ENCODE peak calls at places on chromosomes 2 and 18, in eight cellular contexts. One of them, this sample, is unnamed.

GRCh38 chr2:213763358-213763757 is 479.1 kb downstream of the SPAG16 start:
- DNase-seq in naive thymus-derived CD4-positive, alpha-beta T cell: no peak
- DNase-seq in A549: no peak
- DNase-seq in RPMI7951: no peak
- DNase-seq in EH: no peak
- DNase-seq in CD4-positive, alpha-beta T cell: no peak
- DNase-seq in activated CD4-positive, alpha-beta T cell treated with anti-CD3 and anti-CD28 coated beads, Interleukin-2, amount 10 ng/mL, durations not matched to agents 7 days and 5 days: no peak
- DNase-seq in epithelial cell of esophagus: no peak
- DNase-seq in this sample: no peak

GRCh38 chr2:40584432-40584831 is 132.5 kb upstream of the SLC8A1 start:
- DNase-seq in activated CD4-positive, alpha-beta T cell treated with anti-CD3 and anti-CD28 coated beads, Interleukin-2, amount 10 ng/mL, durations not matched to agents 7 days and 5 days: no peak
- DNase-seq in RPMI7951: no peak
- DNase-seq in EH: peak
- DNase-seq in CD4-positive, alpha-beta T cell: no peak
- DNase-seq in A549: no peak
- DNase-seq in naive thymus-derived CD4-positive, alpha-beta T cell: no peak
- DNase-seq in epithelial cell of esophagus: peak
- DNase-seq in this sample: no peak

GRCh38 chr2:195121341-195121740 is 535.7 kb upstream of the SLC39A10 start:
- DNase-seq in epithelial cell of esophagus: no peak
- DNase-seq in naive thymus-derived CD4-positive, alpha-beta T cell: no peak
- DNase-seq in activated CD4-positive, alpha-beta T cell treated with anti-CD3 and anti-CD28 coated beads, Interleukin-2, amount 10 ng/mL, durations not matched to agents 7 days and 5 days: no peak
- DNase-seq in CD4-positive, alpha-beta T cell: no peak
- DNase-seq in A549: no peak
- DNase-seq in RPMI7951: no peak
- DNase-seq in EH: no peak
- DNase-seq in this sample: no peak

GRCh38 chr2:240469239-240469636 is 33.8 kb downstream of the GPC1 start:
- DNase-seq in EH: no peak
- DNase-seq in CD4-positive, alpha-beta T cell: no peak
- DNase-seq in activated CD4-positive, alpha-beta T cell treated with anti-CD3 and anti-CD28 coated beads, Interleukin-2, amount 10 ng/mL, durations not matched to agents 7 days and 5 days: no peak
- DNase-seq in A549: no peak
- DNase-seq in epithelial cell of esophagus: no peak
- DNase-seq in naive thymus-derived CD4-positive, alpha-beta T cell: no peak
- DNase-seq in RPMI7951: no peak
- DNase-seq in this sample: no peak

GRCh38 chr2:181077128-181077709 is 96.8 kb downstream of the UBE2E3 start:
- DNase-seq in CD4-positive, alpha-beta T cell: no peak
- DNase-seq in activated CD4-positive, alpha-beta T cell treated with anti-CD3 and anti-CD28 coated beads, Interleukin-2, amount 10 ng/mL, durations not matched to agents 7 days and 5 days: peak
- DNase-seq in A549: peak
- DNase-seq in RPMI7951: peak
- DNase-seq in naive thymus-derived CD4-positive, alpha-beta T cell: peak
- DNase-seq in EH: peak
- DNase-seq in epithelial cell of esophagus: peak
- DNase-seq in this sample: peak

GRCh38 chr2:24122356-24123211 is 550 bp downstream of the PFN4 start:
- DNase-seq in A549: peak
- DNase-seq in EH: no peak
- DNase-seq in CD4-positive, alpha-beta T cell: no peak
- DNase-seq in epithelial cell of esophagus: no peak
- DNase-seq in activated CD4-positive, alpha-beta T cell treated with anti-CD3 and anti-CD28 coated beads, Interleukin-2, amount 10 ng/mL, durations not matched to agents 7 days and 5 days: no peak
- DNase-seq in naive thymus-derived CD4-positive, alpha-beta T cell: no peak
- DNase-seq in RPMI7951: peak
- DNase-seq in this sample: peak

GRCh38 chr18:3015203-3015590 is 2.3 kb upstream of the LPIN2 start:
- DNase-seq in EH: peak
- DNase-seq in activated CD4-positive, alpha-beta T cell treated with anti-CD3 and anti-CD28 coated beads, Interleukin-2, amount 10 ng/mL, durations not matched to agents 7 days and 5 days: no peak
- DNase-seq in RPMI7951: peak
- DNase-seq in epithelial cell of esophagus: peak
- DNase-seq in CD4-positive, alpha-beta T cell: no peak
- DNase-seq in naive thymus-derived CD4-positive, alpha-beta T cell: no peak
- DNase-seq in A549: peak
- DNase-seq in this sample: no peak

GRCh38 chr18:48075707-48076093 is 145.2 kb upstream of the SMAD2 start:
- DNase-seq in A549: no peak
- DNase-seq in epithelial cell of esophagus: peak
- DNase-seq in RPMI7951: no peak
- DNase-seq in EH: no peak
- DNase-seq in naive thymus-derived CD4-positive, alpha-beta T cell: no peak
- DNase-seq in CD4-positive, alpha-beta T cell: no peak
- DNase-seq in activated CD4-positive, alpha-beta T cell treated with anti-CD3 and anti-CD28 coated beads, Interleukin-2, amount 10 ng/mL, durations not matched to agents 7 days and 5 days: no peak
- DNase-seq in this sample: no peak

GRCh38 chr2:220682616-220683015 is 889.5 kb downstream of the EPHA4 start:
- DNase-seq in activated CD4-positive, alpha-beta T cell treated with anti-CD3 and anti-CD28 coated beads, Interleukin-2, amount 10 ng/mL, durations not matched to agents 7 days and 5 days: no peak
- DNase-seq in A549: no peak
- DNase-seq in RPMI7951: peak
- DNase-seq in EH: peak
- DNase-seq in CD4-positive, alpha-beta T cell: no peak
- DNase-seq in epithelial cell of esophagus: peak
- DNase-seq in naive thymus-derived CD4-positive, alpha-beta T cell: no peak
- DNase-seq in this sample: no peak

GRCh38 chr2:240565267-240566202 is 2.7 kb upstream of the RNPEPL1 start:
- DNase-seq in epithelial cell of esophagus: peak
- DNase-seq in naive thymus-derived CD4-positive, alpha-beta T cell: peak
- DNase-seq in A549: peak
- DNase-seq in RPMI7951: peak
- DNase-seq in CD4-positive, alpha-beta T cell: peak
- DNase-seq in EH: peak
- DNase-seq in activated CD4-positive, alpha-beta T cell treated with anti-CD3 and anti-CD28 coated beads, Interleukin-2, amount 10 ng/mL, durations not matched to agents 7 days and 5 days: peak
- DNase-seq in this sample: peak

GRCh38 chr18:63166142-63166541 is 153.4 kb downstream of the BCL2 start:
- DNase-seq in EH: no peak
- DNase-seq in naive thymus-derived CD4-positive, alpha-beta T cell: no peak
- DNase-seq in epithelial cell of esophagus: no peak
- DNase-seq in CD4-positive, alpha-beta T cell: no peak
- DNase-seq in A549: no peak
- DNase-seq in activated CD4-positive, alpha-beta T cell treated with anti-CD3 and anti-CD28 coated beads, Interleukin-2, amount 10 ng/mL, durations not matched to agents 7 days and 5 days: no peak
- DNase-seq in RPMI7951: no peak
- DNase-seq in this sample: no peak

GRCh38 chr2:228067309-228067708 is 114.2 kb downstream of the SPHKAP start:
- DNase-seq in RPMI7951: no peak
- DNase-seq in CD4-positive, alpha-beta T cell: no peak
- DNase-seq in EH: no peak
- DNase-seq in A549: no peak
- DNase-seq in activated CD4-positive, alpha-beta T cell treated with anti-CD3 and anti-CD28 coated beads, Interleukin-2, amount 10 ng/mL, durations not matched to agents 7 days and 5 days: no peak
- DNase-seq in naive thymus-derived CD4-positive, alpha-beta T cell: no peak
- DNase-seq in epithelial cell of esophagus: no peak
- DNase-seq in this sample: no peak

GRCh38 chr2:225173909-225174308 is 131.6 kb upstream of the DOCK10 start:
- DNase-seq in activated CD4-positive, alpha-beta T cell treated with anti-CD3 and anti-CD28 coated beads, Interleukin-2, amount 10 ng/mL, durations not matched to agents 7 days and 5 days: no peak
- DNase-seq in epithelial cell of esophagus: no peak
- DNase-seq in EH: no peak
- DNase-seq in CD4-positive, alpha-beta T cell: no peak
- DNase-seq in RPMI7951: no peak
- DNase-seq in naive thymus-derived CD4-positive, alpha-beta T cell: no peak
- DNase-seq in A549: no peak
- DNase-seq in this sample: no peak

GRCh38 chr18:39463986-39464385 is 1898.4 kb upstream of the CELF4 start:
- DNase-seq in epithelial cell of esophagus: peak
- DNase-seq in activated CD4-positive, alpha-beta T cell treated with anti-CD3 and anti-CD28 coated beads, Interleukin-2, amount 10 ng/mL, durations not matched to agents 7 days and 5 days: no peak
- DNase-seq in A549: no peak
- DNase-seq in RPMI7951: no peak
- DNase-seq in EH: peak
- DNase-seq in naive thymus-derived CD4-positive, alpha-beta T cell: no peak
- DNase-seq in CD4-positive, alpha-beta T cell: no peak
- DNase-seq in this sample: no peak

GRCh38 chr18:407168-407567 is 93.3 kb downstream of the COLEC12 start:
- DNase-seq in A549: no peak
- DNase-seq in RPMI7951: no peak
- DNase-seq in activated CD4-positive, alpha-beta T cell treated with anti-CD3 and anti-CD28 coated beads, Interleukin-2, amount 10 ng/mL, durations not matched to agents 7 days and 5 days: no peak
- DNase-seq in epithelial cell of esophagus: no peak
- DNase-seq in naive thymus-derived CD4-positive, alpha-beta T cell: no peak
- DNase-seq in EH: no peak
- DNase-seq in CD4-positive, alpha-beta T cell: no peak
- DNase-seq in this sample: no peak

GRCh38 chr2:20452551-20452950 is 5.7 kb downstream of the RHOB start:
- DNase-seq in naive thymus-derived CD4-positive, alpha-beta T cell: no peak
- DNase-seq in EH: peak
- DNase-seq in activated CD4-positive, alpha-beta T cell treated with anti-CD3 and anti-CD28 coated beads, Interleukin-2, amount 10 ng/mL, durations not matched to agents 7 days and 5 days: no peak
- DNase-seq in CD4-positive, alpha-beta T cell: peak
- DNase-seq in RPMI7951: peak
- DNase-seq in epithelial cell of esophagus: peak
- DNase-seq in A549: no peak
- DNase-seq in this sample: no peak

GRCh38 chr2:202494856-202495604 is 118.9 kb downstream of the BMPR2 start:
- DNase-seq in A549: no peak
- DNase-seq in activated CD4-positive, alpha-beta T cell treated with anti-CD3 and anti-CD28 coated beads, Interleukin-2, amount 10 ng/mL, durations not matched to agents 7 days and 5 days: no peak
- DNase-seq in RPMI7951: no peak
- DNase-seq in naive thymus-derived CD4-positive, alpha-beta T cell: no peak
- DNase-seq in CD4-positive, alpha-beta T cell: no peak
- DNase-seq in epithelial cell of esophagus: no peak
- DNase-seq in EH: no peak
- DNase-seq in this sample: no peak

GRCh38 chr18:31206064-31206463 is 43.4 kb upstream of the DSC1 start:
- DNase-seq in activated CD4-positive, alpha-beta T cell treated with anti-CD3 and anti-CD28 coated beads, Interleukin-2, amount 10 ng/mL, durations not matched to agents 7 days and 5 days: no peak
- DNase-seq in naive thymus-derived CD4-positive, alpha-beta T cell: no peak
- DNase-seq in RPMI7951: no peak
- DNase-seq in A549: no peak
- DNase-seq in EH: no peak
- DNase-seq in epithelial cell of esophagus: no peak
- DNase-seq in CD4-positive, alpha-beta T cell: no peak
- DNase-seq in this sample: no peak

GRCh38 chr2:40251146-40251545 is 200.7 kb downstream of the SLC8A1 start:
- DNase-seq in activated CD4-positive, alpha-beta T cell treated with anti-CD3 and anti-CD28 coated beads, Interleukin-2, amount 10 ng/mL, durations not matched to agents 7 days and 5 days: no peak
- DNase-seq in CD4-positive, alpha-beta T cell: no peak
- DNase-seq in epithelial cell of esophagus: no peak
- DNase-seq in EH: no peak
- DNase-seq in A549: no peak
- DNase-seq in RPMI7951: peak
- DNase-seq in naive thymus-derived CD4-positive, alpha-beta T cell: no peak
- DNase-seq in this sample: no peak

GRCh38 chr2:157743051-157743450 is 114.4 kb upstream of the ACVR1C start:
- DNase-seq in A549: no peak
- DNase-seq in CD4-positive, alpha-beta T cell: no peak
- DNase-seq in epithelial cell of esophagus: peak
- DNase-seq in RPMI7951: no peak
- DNase-seq in naive thymus-derived CD4-positive, alpha-beta T cell: no peak
- DNase-seq in activated CD4-positive, alpha-beta T cell treated with anti-CD3 and anti-CD28 coated beads, Interleukin-2, amount 10 ng/mL, durations not matched to agents 7 days and 5 days: no peak
- DNase-seq in EH: no peak
- DNase-seq in this sample: peak

GRCh38 chr2:165219491-165219890 is 15.6 kb upstream of the SCN3A start:
- DNase-seq in CD4-positive, alpha-beta T cell: no peak
- DNase-seq in EH: peak
- DNase-seq in naive thymus-derived CD4-positive, alpha-beta T cell: no peak
- DNase-seq in epithelial cell of esophagus: peak
- DNase-seq in A549: no peak
- DNase-seq in activated CD4-positive, alpha-beta T cell treated with anti-CD3 and anti-CD28 coated beads, Interleukin-2, amount 10 ng/mL, durations not matched to agents 7 days and 5 days: no peak
- DNase-seq in RPMI7951: peak
- DNase-seq in this sample: no peak